ENCODE peak calls at places on chromosomes 13 and 19, in four cellular contexts. U is neuronal stem cell, H is H1, Y is IMR-90. D is an unnamed sample.

GRCh38 chr13:40672310-40673060 is 6.0 kb upstream of the FOXO1 start:
- DNase-seq in U (no peak), H (no peak), Y (peak), D (no peak)

GRCh38 chr13:54511356-54511755 is 1482.7 kb downstream of the OLFM4 start:
- DNase-seq in U (no peak), H (no peak), Y (no peak), D (no peak)

GRCh38 chr13:98325724-98326123 is 148.7 kb upstream of the RNF113B start:
- DNase-seq in U (no peak), H (no peak), Y (no peak), D (peak)

GRCh38 chr19:13155472-13156284 is 5.5 kb downstream of the IER2 start:
- DNase-seq in U (peak), H (peak), Y (peak), D (peak)

GRCh38 chr19:1533510-1534150 is 9.8 kb downstream of the PLK5 start:
- DNase-seq in U (no peak), H (no peak), Y (no peak), D (no peak)

GRCh38 chr19:50380137-50380536 is 3.9 kb downstream of the NR1H2 start:
- DNase-seq in U (no peak), H (no peak), Y (peak), D (no peak)

GRCh38 chr19:29093553-29093908 is 119.4 kb downstream of the UQCRFS1 start:
- DNase-seq in U (no peak), H (no peak), Y (no peak), D (no peak)

GRCh38 chr13:30196025-30196424 is 111.3 kb downstream of the KATNAL1 start:
- DNase-seq in U (peak), H (no peak), Y (peak), D (peak)

GRCh38 chr19:27824108-27824507 is 1388.8 kb downstream of the UQCRFS1 start:
- DNase-seq in U (no peak), H (no peak), Y (no peak), D (no peak)

GRCh38 chr13:51614350-51614786 is 30.1 kb downstream of the WDFY2 start:
- DNase-seq in U (no peak), H (no peak), Y (no peak), D (no peak)

GRCh38 chr13:113616991-113617749 is 32.6 kb downstream of the TFDP1 start:
- DNase-seq in U (peak), H (no peak), Y (peak), D (peak)

GRCh38 chr13:99525967-99526366 is 24.7 kb downstream of the TM9SF2 start:
- DNase-seq in U (no peak), H (no peak), Y (peak), D (no peak)

GRCh38 chr19:903266-903797 is 9.7 kb downstream of the R3HDM4 start:
- DNase-seq in U (no peak), H (no peak), Y (peak), D (no peak)

GRCh38 chr13:21738636-21739035 is 67.8 kb downstream of the FGF9 start:
- DNase-seq in U (no peak), H (no peak), Y (no peak), D (no peak)

GRCh38 chr19:44666852-44667251 is 4.4 kb upstream of the CEACAM19 start:
- DNase-seq in U (no peak), H (no peak), Y (no peak), D (no peak)

GRCh38 chr13:27635256-27635655 is 13.6 kb downstream of the POLR1D start:
- DNase-seq in U (no peak), H (no peak), Y (no peak), D (no peak)
- H2AFZ ChIP-seq in U (no peak), H (no peak), Y (no peak), D (no peak)

GRCh38 chr19:33304760-33305647 is 2.7 kb upstream of the CEBPA start:
- DNase-seq in U (no peak), H (no peak), Y (no peak), D (peak)

GRCh38 chr19:33302974-33303790 is 848 bp upstream of the CEBPA start:
- DNase-seq in U (no peak), H (peak), Y (peak), D (peak)

GRCh38 chr19:33302175-33302973 is at the start of gene CEBPA:
- DNase-seq in U (peak), H (peak), Y (peak), D (peak)

GRCh38 chr19:33306191-33306590 is 3.9 kb upstream of the CEBPA start:
- DNase-seq in U (no peak), H (no peak), Y (no peak), D (peak)

GRCh38 chr19:33303791-33304759 is 1.7 kb upstream of the CEBPA start:
- DNase-seq in U (no peak), H (no peak), Y (no peak), D (peak)
- H4K91ac ChIP-seq in U (no peak), H (peak), Y (no peak), D (no peak)

DNA sequence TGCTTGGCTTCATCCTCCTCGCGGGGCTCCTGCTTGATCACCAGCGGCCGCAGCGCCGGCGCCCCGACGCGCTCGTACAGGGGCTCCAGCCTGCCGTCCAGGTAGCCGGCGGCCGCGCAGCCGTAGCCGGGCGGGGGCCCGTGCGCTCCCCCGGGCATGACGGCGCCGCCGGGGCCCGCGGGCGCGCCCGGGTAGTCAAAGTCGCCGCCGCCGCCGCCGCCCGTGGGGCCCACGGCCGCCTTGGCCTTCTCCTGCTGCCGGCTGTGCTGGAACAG is 497 bp downstream of the CEBPA start:
- DNase-seq in U (no peak), H (no peak), Y (no peak), D (no peak)
- H3K4me2 ChIP-seq in U (peak), H (peak), Y (no peak), D (peak)

GRCh38 chr13:68066879-68067513 is 836.9 kb upstream of the PCDH9 start:
- DNase-seq in U (no peak), H (no peak), Y (no peak), D (no peak)

GRCh38 chr13:68063181-68063580 is 833.0 kb upstream of the PCDH9 start:
- DNase-seq in U (no peak), H (no peak), Y (no peak), D (no peak)

DNA sequence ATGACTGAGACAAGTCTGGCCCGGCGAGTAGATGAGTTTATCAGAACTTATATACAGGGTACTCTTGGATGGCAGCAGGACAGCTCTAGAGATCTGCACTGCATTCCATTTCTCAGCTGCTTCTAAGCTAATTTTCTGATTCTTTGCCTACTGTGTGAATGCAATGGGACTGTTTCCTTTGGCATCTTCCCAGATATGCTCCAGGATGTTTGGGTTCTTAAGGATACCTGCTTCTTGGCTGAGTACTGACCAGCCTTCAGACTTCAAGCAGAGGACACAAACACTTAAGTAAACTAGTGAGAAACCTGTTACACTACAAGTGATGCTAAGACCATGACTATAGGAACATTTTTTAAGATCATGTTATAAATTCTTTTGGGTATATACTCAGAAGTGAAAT is 834.2 kb upstream of the PCDH9 start:
- DNase-seq in U (no peak), H (no peak), Y (no peak), D (no peak)
- H2AFZ ChIP-seq in U (no peak), H (peak), Y (no peak), D (no peak)

GRCh38 chr13:110564472-110564985 is 3.0 kb upstream of the RAB20 start:
- DNase-seq in U (no peak), H (no peak), Y (no peak), D (no peak)

GRCh38 chr13:110566201-110566600 is 4.7 kb upstream of the RAB20 start:
- DNase-seq in U (no peak), H (no peak), Y (no peak), D (no peak)

GRCh38 chr13:110562696-110563462 is 1.4 kb upstream of the RAB20 start:
- DNase-seq in U (no peak), H (no peak), Y (no peak), D (no peak)

GRCh38 chr13:110563463-110563774 is 1.9 kb upstream of the RAB20 start:
- DNase-seq in U (no peak), H (no peak), Y (no peak), D (no peak)

GRCh38 chr13:110565296-110565695 is 3.8 kb upstream of the RAB20 start:
- DNase-seq in U (no peak), H (no peak), Y (no peak), D (no peak)
- H4K91ac ChIP-seq in U (no peak), H (no peak), Y (no peak), D (no peak)

DNA sequence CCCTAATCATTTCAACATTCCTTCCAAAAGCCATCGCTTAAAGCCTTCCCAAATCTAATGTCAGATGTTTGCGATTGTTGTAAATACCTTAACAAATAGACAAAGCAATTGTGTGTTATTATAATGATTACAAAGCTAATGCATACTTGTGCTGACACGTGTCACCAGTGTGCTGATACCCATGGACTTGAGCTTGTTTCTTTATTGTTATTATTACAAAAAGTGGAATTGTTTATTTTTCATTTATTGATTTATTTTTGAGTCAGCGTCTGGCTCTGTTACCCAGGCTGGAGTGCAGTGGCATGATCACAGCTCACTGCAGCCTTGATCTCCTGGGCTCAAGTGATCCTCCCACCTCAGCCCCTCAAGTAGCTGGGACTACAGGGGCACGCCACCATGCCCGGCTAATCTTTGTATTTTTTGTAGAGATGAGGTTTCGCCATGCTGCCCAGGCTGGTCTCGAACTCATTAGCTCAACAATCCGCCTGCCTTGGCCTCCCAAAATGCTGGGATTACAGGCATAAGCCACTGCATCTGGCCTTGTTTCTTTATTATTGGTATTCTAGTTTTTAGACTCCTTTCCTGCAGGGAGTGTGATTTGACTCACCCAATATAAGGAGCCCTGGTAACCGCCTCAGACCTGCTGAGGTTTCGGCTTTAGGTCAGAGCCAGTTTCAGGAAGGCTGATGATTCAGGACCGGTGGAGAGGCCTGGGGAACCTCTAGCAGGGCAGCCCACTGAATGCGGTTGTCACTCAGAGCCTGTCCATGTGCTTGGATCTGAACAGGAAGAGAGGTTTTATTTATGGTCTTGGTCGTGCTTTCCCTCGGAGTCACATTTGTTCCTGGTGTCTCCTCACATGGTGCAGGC is 2.1 kb upstream of the FBXO17 start:
- DNase-seq in U (no peak), H (no peak), Y (peak), D (no peak)
- H3K4me2 ChIP-seq in U (no peak), H (no peak), Y (no peak), D (no peak)

DNA sequence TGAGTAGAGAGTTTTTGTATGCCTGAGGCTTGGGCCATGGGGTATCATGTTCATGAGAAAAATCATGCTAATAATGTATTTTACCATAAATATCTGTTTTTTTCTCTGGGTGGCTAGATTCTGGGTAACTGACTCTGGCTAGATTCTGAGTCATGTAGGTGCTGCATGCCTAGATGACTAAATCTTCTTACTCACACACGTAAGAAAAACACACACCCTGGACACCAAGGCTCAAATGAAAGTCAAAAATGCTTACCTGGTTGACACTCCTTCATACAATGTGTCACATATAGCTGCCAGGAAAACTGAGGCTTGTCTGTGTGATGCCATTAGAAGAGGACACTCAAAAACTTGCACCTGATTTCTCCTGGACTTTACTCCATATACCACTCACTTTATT is 597.4 kb upstream of the SLITRK1 start:
- DNase-seq in U (no peak), H (no peak), Y (peak), D (no peak)
- H2AFZ ChIP-seq in U (no peak), H (no peak), Y (no peak), D (no peak)

GRCh38 chr13:110391273-110391672 is 84.2 kb downstream of the COL4A2 start:
- DNase-seq in U (no peak), H (no peak), Y (peak), D (no peak)
- H4K91ac ChIP-seq in U (no peak), H (no peak), Y (peak), D (no peak)

D was measured in H9.